ENCODE peak calls at places on chromosomes 4 and X, in five cellular contexts. N is H1, Y is IMR-90, E is H9, H is mesenchymal stem cell. I is an unnamed sample.

GRCh38 chr4:83281326-83281725 is 3.3 kb downstream of the COQ2 start:
- DNase-seq in N (no peak), Y (no peak), E (no peak), H (peak), I (no peak)

GRCh38 chrX:106897259-106897658 is 5.9 kb downstream of the RIPPLY1 start:
- DNase-seq in N (no peak), Y (peak), E (no peak), H (no peak), I (no peak)

GRCh38 chrX:47146121-47146935 is 1.3 kb downstream of the RBM10 start:
- DNase-seq in N (no peak), Y (no peak), E (no peak), H (no peak), I (no peak)

GRCh38 chr4:8308856-8309771 is 39.6 kb downstream of the HTRA3 start:
- DNase-seq in N (no peak), Y (peak), E (no peak), H (peak), I (no peak)

GRCh38 chr4:8365353-8365752 is 75.2 kb downstream of the ACOX3 start:
- DNase-seq in N (no peak), Y (no peak), E (no peak), H (no peak), I (no peak)

GRCh38 chr4:146202665-146203064 is 11.7 kb upstream of the REELD1 start:
- DNase-seq in N (no peak), Y (no peak), E (no peak), H (no peak), I (no peak)

GRCh38 chr4:7266525-7267292 is 74.4 kb downstream of the SORCS2 start:
- DNase-seq in N (peak), Y (peak), E (peak), H (peak), I (no peak)

GRCh38 chrX:2576793-2577192 is 76.0 kb upstream of the DHRSX start:
- DNase-seq in N (no peak), Y (no peak), E (no peak), H (no peak), I (no peak)

GRCh38 chr4:157701695-157701994 is 471.2 kb downstream of the GASK1B start:
- DNase-seq in N (no peak), Y (no peak), E (no peak), H (no peak), I (no peak)

GRCh38 chr4:100049872-100050271 is 99.8 kb upstream of the H2AZ1 start:
- DNase-seq in N (no peak), Y (peak), E (no peak), H (no peak), I (no peak)

GRCh38 chr4:152935138-152935537 is 985 bp upstream of the FHDC1 start:
- DNase-seq in N (no peak), Y (no peak), E (peak), H (peak), I (peak)

GRCh38 chr4:176400816-176401461 is 81.2 kb downstream of the SPCS3 start:
- DNase-seq in N (no peak), Y (peak), E (no peak), H (peak), I (no peak)

GRCh38 chrX:82218361-82218760 is 1016.5 kb downstream of the SH3BGRL start:
- DNase-seq in N (no peak), Y (peak), E (no peak), H (peak), I (peak)

GRCh38 chrX:124555036-124555595 is 208.8 kb downstream of the SH2D1A start:
- DNase-seq in N (no peak), Y (peak), E (no peak), H (peak), I (no peak)

GRCh38 chr4:81565137-81565870 is 93.6 kb upstream of the RASGEF1B start:
- DNase-seq in N (no peak), Y (no peak), E (no peak), H (peak), I (peak)

GRCh38 chrX:41116948-41117347 is 31.7 kb downstream of the USP9X start:
- DNase-seq in N (no peak), Y (no peak), E (no peak), H (no peak), I (no peak)

GRCh38 chr4:112329672-112330372 is 32.7 kb downstream of the ALPK1 start:
- DNase-seq in N (no peak), Y (no peak), E (no peak), H (no peak), I (no peak)

GRCh38 chr4:118927976-118928375 is 39.3 kb downstream of the SYNPO2 start:
- DNase-seq in N (no peak), Y (no peak), E (no peak), H (no peak), I (no peak)

GRCh38 chrX:75181721-75182120 is 25.6 kb upstream of the ABCB7 start:
- DNase-seq in N (no peak), Y (peak), E (no peak), H (no peak), I (no peak)

GRCh38 chrX:147917700-147918694 is 6.3 kb downstream of the FMR1 start:
- DNase-seq in N (no peak), Y (peak), E (no peak), H (no peak), I (no peak)

GRCh38 chr4:26176621-26177121 is 144.1 kb upstream of the RBPJ start:
- DNase-seq in N (no peak), Y (peak), E (no peak), H (no peak), I (no peak)

GRCh38 chr4:13415068-13415785 is 68.9 kb downstream of the RAB28 start:
- DNase-seq in N (no peak), Y (no peak), E (peak), H (no peak), I (no peak)

GRCh38 chrX:155056877-155057792 is 13.8 kb downstream of the CMC4 start:
- DNase-seq in N (peak), Y (peak), E (peak), H (peak), I (peak)

GRCh38 chr4:184252136-184253071 is 34.7 kb upstream of the ENPP6 start:
- DNase-seq in N (no peak), Y (no peak), E (no peak), H (no peak), I (no peak)

GRCh38 chrX:122625821-122626220 is 558.3 kb upstream of the GRIA3 start:
- DNase-seq in N (no peak), Y (peak), E (no peak), H (peak), I (no peak)

GRCh38 chr4:121217385-121217784 is 53.3 kb upstream of the TNIP3 start:
- DNase-seq in N (no peak), Y (peak), E (no peak), H (peak), I (no peak)

GRCh38 chr4:10178763-10179162 is 62.2 kb upstream of the WDR1 start:
- DNase-seq in N (no peak), Y (no peak), E (no peak), H (no peak), I (no peak)

GRCh38 chrX:42694260-42694815 is 83.6 kb downstream of the PPP1R2C start:
- DNase-seq in N (no peak), Y (no peak), E (no peak), H (no peak), I (no peak)

GRCh38 chr4:153750197-153750817 is 9.5 kb downstream of the RNF175 start:
- DNase-seq in N (no peak), Y (peak), E (peak), H (peak), I (peak)

GRCh38 chrX:110310896-110311295 is 7.0 kb downstream of the AMMECR1 start:
- DNase-seq in N (no peak), Y (no peak), E (no peak), H (peak), I (no peak)

GRCh38 chr4:42750091-42750490 is 93.2 kb upstream of the ATP8A1 start:
- DNase-seq in N (no peak), Y (no peak), E (no peak), H (no peak), I (no peak)

DNA sequence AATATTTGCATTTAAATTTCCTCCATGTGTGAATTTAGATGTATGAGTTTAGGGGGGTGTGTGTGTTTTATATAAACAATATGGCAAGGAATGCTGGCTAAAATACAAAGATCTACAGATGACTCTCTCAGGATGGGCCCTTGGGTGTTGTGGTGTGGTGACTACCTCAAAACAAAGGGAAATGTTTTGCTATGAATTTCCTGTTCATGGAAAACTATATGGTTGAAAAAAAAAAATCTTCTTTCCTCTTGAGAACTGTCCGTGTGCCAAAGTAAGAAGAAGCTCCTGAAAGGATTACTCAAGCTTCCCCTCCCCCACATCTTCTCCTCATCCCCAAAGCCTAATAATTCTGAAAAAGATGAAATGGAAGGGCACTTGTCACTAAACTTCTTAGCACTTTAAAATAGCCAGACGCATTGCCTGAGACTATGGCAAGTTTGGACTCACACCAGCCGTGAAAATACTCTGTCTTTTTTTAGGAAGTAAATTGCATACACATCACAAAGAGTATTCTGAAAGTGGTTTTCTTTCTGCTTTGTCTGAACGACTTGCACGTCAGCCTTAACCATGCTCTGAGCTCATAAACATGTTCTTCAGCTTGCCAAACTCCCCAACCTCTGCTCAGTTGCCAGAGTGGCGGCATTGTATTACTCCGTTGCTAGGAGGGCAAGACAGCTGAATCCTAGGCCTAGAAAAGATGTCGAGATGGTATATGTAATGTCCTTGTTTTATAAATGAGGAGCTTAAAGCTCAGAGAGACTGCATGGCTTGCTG is 250.4 kb upstream of the JADE1 start:
- DNase-seq in N (no peak), Y (peak), E (no peak), H (peak), I (no peak)
- H2AFZ ChIP-seq in N (peak), Y (no peak), E (no peak), H (no peak), I (peak)

GRCh38 chr4:102344955-102345794 is at the start of gene SLC39A8:
- DNase-seq in N (peak), Y (peak), E (peak), H (peak), I (peak)
- H3K23ac ChIP-seq in N (no peak), Y (no peak), E (no peak), H (no peak), I (peak)

GRCh38 chr4:73344106-73344505 is 60.0 kb upstream of the ALB start:
- DNase-seq in N (no peak), Y (no peak), E (no peak), H (no peak), I (no peak)

GRCh38 chr4:73343432-73343831 is 60.7 kb upstream of the ALB start:
- DNase-seq in N (no peak), Y (no peak), E (no peak), H (no peak), I (no peak)

GRCh38 chr4:73345399-73345975 is 58.6 kb upstream of the ALB start:
- DNase-seq in N (no peak), Y (no peak), E (no peak), H (no peak), I (no peak)

GRCh38 chr4:73335717-73336116 is 68.4 kb upstream of the ALB start:
- DNase-seq in N (no peak), Y (no peak), E (no peak), H (no peak), I (no peak)

GRCh38 chr4:73341454-73341853 is 62.6 kb upstream of the ALB start:
- DNase-seq in N (no peak), Y (peak), E (peak), H (peak), I (peak)
- H2AFZ ChIP-seq in N (no peak), Y (no peak), E (no peak), H (no peak), I (no peak)

DNA sequence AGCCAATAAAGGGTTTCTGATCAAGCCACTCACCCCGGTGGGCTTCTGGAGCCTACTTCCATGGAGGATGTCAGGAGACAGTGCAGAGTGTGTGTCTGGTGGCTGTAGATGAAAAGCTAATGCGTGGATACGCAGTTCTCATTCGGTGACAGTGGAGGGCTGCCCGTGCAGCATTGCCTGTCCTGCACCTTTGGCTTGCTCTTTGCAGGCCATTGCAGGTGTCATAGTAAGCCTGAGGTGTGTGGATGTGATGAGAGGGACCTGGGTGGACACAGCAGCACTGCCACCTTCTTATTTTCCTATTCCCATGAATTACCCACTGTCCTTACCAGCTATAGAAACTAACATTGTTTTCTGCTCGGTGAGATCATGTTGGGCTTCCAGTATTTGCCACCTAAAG is 101.2 kb downstream of the STK32B start:
- DNase-seq in N (no peak), Y (no peak), E (no peak), H (no peak), I (no peak)
- H3K23ac ChIP-seq in N (no peak), Y (no peak), E (no peak), H (no peak), I (no peak)

DNA sequence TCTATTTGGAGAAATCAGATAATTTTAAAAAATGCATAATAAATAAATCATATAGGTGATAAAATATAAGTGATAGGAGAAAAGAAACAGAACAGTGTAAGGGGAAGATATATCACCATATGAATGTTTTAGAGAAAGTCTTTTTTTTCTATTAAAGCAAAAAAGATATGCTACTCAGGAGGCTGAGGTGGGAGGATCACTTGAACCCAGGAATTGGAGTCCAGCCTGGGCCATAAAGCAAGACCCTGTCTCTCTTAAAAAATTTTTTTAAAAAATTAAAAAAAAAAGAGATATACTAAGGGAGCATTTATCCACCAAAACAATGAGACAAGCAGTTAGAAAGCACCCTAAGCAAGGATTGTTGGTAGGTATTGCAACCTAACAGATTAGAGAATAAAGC is 6.1 kb downstream of the TMEM156 start:
- DNase-seq in N (no peak), Y (no peak), E (no peak), H (no peak), I (no peak)
- H2AFZ ChIP-seq in N (no peak), Y (no peak), E (no peak), H (no peak), I (no peak)

GRCh38 chr4:159179310-159179958 is 76.6 kb downstream of the RAPGEF2 start:
- DNase-seq in N (no peak), Y (no peak), E (no peak), H (no peak), I (no peak)
- H3K23ac ChIP-seq in N (no peak), Y (peak), E (no peak), H (no peak), I (no peak)

GRCh38 chr4:156581282-156581681 is 390.3 kb downstream of the PDGFC start:
- DNase-seq in N (no peak), Y (no peak), E (no peak), H (no peak), I (no peak)
- H2AFZ ChIP-seq in N (no peak), Y (no peak), E (no peak), H (no peak), I (no peak)